ENCODE peak calls at places on chromosomes 4 and X, in eight cellular contexts. Z, N, D, Q, J, S, V and R are unnamed samples.

GRCh38 chrX:132426695-132427281 is 62.0 kb downstream of the MBNL3 start:
- DNase-seq in S (peak), V (no peak), Z (no peak), J (no peak), D (no peak), Q (no peak), N (peak), R (peak)

GRCh38 chrX:23890933-23891332 is 16.8 kb downstream of the APOO start:
- DNase-seq in Q (no peak), S (no peak), Z (no peak), V (no peak), J (no peak), N (no peak), D (no peak), R (no peak)

GRCh38 chrX:45400380-45400779 is 199.7 kb upstream of the DIPK2B start:
- DNase-seq in J (no peak), S (peak), Q (no peak), V (no peak), D (no peak), Z (no peak), N (peak), R (peak)

GRCh38 chr4:73740353-73740778 is at the start of gene CXCL8:
- DNase-seq in N (peak), Z (no peak), V (peak), Q (peak), D (peak), J (no peak), S (peak), R (peak)

GRCh38 chr4:77819409-77819835 is 254 bp upstream of the CNOT6L start:
- DNase-seq in V (peak), J (peak), N (no peak), S (peak), D (no peak), Q (no peak), Z (no peak), R (peak)

GRCh38 chr4:17859793-17860406 is 49.1 kb downstream of the NCAPG start:
- DNase-seq in J (no peak), D (no peak), N (no peak), V (no peak), Q (no peak), S (no peak), Z (no peak), R (no peak)

GRCh38 chr4:42609051-42609450 is 47.9 kb downstream of the ATP8A1 start:
- DNase-seq in D (no peak), Z (no peak), V (no peak), S (no peak), N (no peak), J (no peak), Q (no peak), R (no peak)

GRCh38 chr4:168604496-168605373 is 107.9 kb downstream of the PALLD start:
- DNase-seq in J (no peak), N (peak), Q (peak), Z (no peak), V (no peak), S (peak), D (no peak), R (peak)

GRCh38 chrX:136910565-136911040 is 30.1 kb upstream of the RBMX start:
- DNase-seq in Z (no peak), J (no peak), D (no peak), Q (no peak), S (no peak), N (peak), V (no peak), R (peak)

GRCh38 chr4:13866881-13867280 is 239.4 kb upstream of the BOD1L1 start:
- DNase-seq in S (no peak), D (no peak), J (no peak), N (no peak), V (no peak), Z (no peak), Q (no peak), R (peak)

GRCh38 chrX:65697915-65698796 is 30.7 kb downstream of the MSN start:
- DNase-seq in J (peak), V (peak), S (no peak), N (peak), Q (peak), D (no peak), Z (peak), R (no peak)

GRCh38 chr4:113332701-113333100 is 283.2 kb downstream of the ANK2 start:
- DNase-seq in Q (no peak), J (no peak), S (no peak), Z (no peak), D (no peak), N (no peak), V (no peak), R (no peak)

GRCh38 chrX:150155396-150156048 is 207.6 kb upstream of the MAMLD1 start:
- DNase-seq in D (peak), S (peak), J (no peak), N (peak), Z (no peak), Q (peak), V (peak), R (peak)